ENCODE peak calls at places on chromosomes 3 and 15, in five cellular contexts. One of them, this sample, is unnamed.

GRCh38 chr15:67501836-67502461 is 19.0 kb upstream of the C15orf61 start:
- DNase-seq in AG09309: no peak
- DNase-seq in left ventricle myocardium inferior: no peak
- DNase-seq in fibroblast of the aortic adventitia: no peak
- DNase-seq in MCF 10A: no peak
- DNase-seq in this sample: no peak

GRCh38 chr3:108877906-108878305 is 55.3 kb downstream of the TRAT1 start:
- DNase-seq in AG09309: no peak
- DNase-seq in left ventricle myocardium inferior: no peak
- DNase-seq in fibroblast of the aortic adventitia: no peak
- DNase-seq in MCF 10A: peak; percentile 3
- DNase-seq in this sample: no peak

GRCh38 chr3:123817413-123817812 is 66.7 kb downstream of the MYLK start:
- DNase-seq in AG09309: no peak
- DNase-seq in left ventricle myocardium inferior: no peak
- DNase-seq in fibroblast of the aortic adventitia: peak; percentile 47
- DNase-seq in MCF 10A: no peak
- DNase-seq in this sample: no peak

GRCh38 chr15:41908681-41909461 is 15.0 kb upstream of the SPTBN5 start:
- DNase-seq in AG09309: no peak
- DNase-seq in left ventricle myocardium inferior: no peak
- DNase-seq in fibroblast of the aortic adventitia: no peak
- DNase-seq in MCF 10A: no peak
- DNase-seq in this sample: no peak

GRCh38 chr3:51705276-51706020 is 1.4 kb upstream of the GRM2 start:
- DNase-seq in AG09309: no peak
- DNase-seq in left ventricle myocardium inferior: peak; percentile 5
- DNase-seq in fibroblast of the aortic adventitia: no peak
- DNase-seq in MCF 10A: no peak
- DNase-seq in this sample: no peak

GRCh38 chr3:197906850-197907187 is 43.2 kb upstream of the RPL35A start:
- DNase-seq in AG09309: no peak
- DNase-seq in left ventricle myocardium inferior: no peak
- DNase-seq in fibroblast of the aortic adventitia: no peak
- DNase-seq in MCF 10A: no peak
- DNase-seq in this sample: no peak

GRCh38 chr3:48180021-48180420 is 8.2 kb downstream of the CDC25A start:
- DNase-seq in AG09309: no peak
- DNase-seq in left ventricle myocardium inferior: no peak
- DNase-seq in fibroblast of the aortic adventitia: no peak
- DNase-seq in MCF 10A: no peak
- DNase-seq in this sample: no peak

GRCh38 chr3:152657002-152657400 is 177.9 kb upstream of the P2RY1 start:
- DNase-seq in AG09309: no peak
- DNase-seq in left ventricle myocardium inferior: no peak
- DNase-seq in fibroblast of the aortic adventitia: no peak
- DNase-seq in MCF 10A: no peak
- DNase-seq in this sample: no peak

GRCh38 chr3:149586871-149587270 is 71.0 kb downstream of the WWTR1 start:
- DNase-seq in AG09309: no peak
- DNase-seq in left ventricle myocardium inferior: no peak
- DNase-seq in fibroblast of the aortic adventitia: peak; percentile 51
- DNase-seq in MCF 10A: peak; percentile 83
- DNase-seq in this sample: no peak

GRCh38 chr3:52546111-52546901 is 9.9 kb downstream of the UQCC5 start:
- DNase-seq in AG09309: no peak
- DNase-seq in left ventricle myocardium inferior: no peak
- DNase-seq in fibroblast of the aortic adventitia: peak; percentile 31
- DNase-seq in MCF 10A: no peak
- DNase-seq in this sample: no peak

GRCh38 chr3:107813066-107813465 is 277.8 kb downstream of the CD47 start:
- DNase-seq in AG09309: no peak
- DNase-seq in left ventricle myocardium inferior: no peak
- DNase-seq in fibroblast of the aortic adventitia: peak; percentile 46
- DNase-seq in MCF 10A: no peak
- DNase-seq in this sample: no peak

GRCh38 chr15:59237119-59237853 is 30.6 kb downstream of the LDHAL6B start:
- DNase-seq in AG09309: no peak
- DNase-seq in left ventricle myocardium inferior: no peak
- DNase-seq in fibroblast of the aortic adventitia: no peak
- DNase-seq in MCF 10A: no peak
- DNase-seq in this sample: no peak

GRCh38 chr3:172709776-172710708 is 825 bp downstream of the NCEH1 start:
- DNase-seq in AG09309: no peak
- DNase-seq in left ventricle myocardium inferior: peak; percentile 42
- DNase-seq in fibroblast of the aortic adventitia: peak; percentile 57
- DNase-seq in MCF 10A: peak; percentile 44
- DNase-seq in this sample: no peak

GRCh38 chr3:71416868-71417267 is 166.7 kb downstream of the FOXP1 start:
- DNase-seq in AG09309: no peak
- DNase-seq in left ventricle myocardium inferior: no peak
- DNase-seq in fibroblast of the aortic adventitia: no peak
- DNase-seq in MCF 10A: peak; percentile 30
- DNase-seq in this sample: no peak

GRCh38 chr15:89654847-89655805 is at the start of gene KIF7:
- DNase-seq in AG09309: no peak
- DNase-seq in left ventricle myocardium inferior: no peak
- DNase-seq in fibroblast of the aortic adventitia: peak; percentile 30
- DNase-seq in MCF 10A: no peak
- DNase-seq in this sample: peak; percentile 54

GRCh38 chr3:141442421-141442820 is 44.4 kb upstream of the RASA2 start:
- DNase-seq in AG09309: no peak
- DNase-seq in left ventricle myocardium inferior: no peak
- DNase-seq in fibroblast of the aortic adventitia: peak; percentile 75
- DNase-seq in MCF 10A: no peak
- DNase-seq in this sample: no peak

GRCh38 chr3:24199775-24200247 is 254.7 kb downstream of the NR1D2 start:
- DNase-seq in AG09309: peak; percentile 52
- DNase-seq in left ventricle myocardium inferior: no peak
- DNase-seq in fibroblast of the aortic adventitia: no peak
- DNase-seq in MCF 10A: no peak
- DNase-seq in this sample: no peak

GRCh38 chr15:89492111-89492641 is 4.2 kb downstream of the RHCG start:
- DNase-seq in AG09309: no peak
- DNase-seq in left ventricle myocardium inferior: no peak
- DNase-seq in fibroblast of the aortic adventitia: no peak
- DNase-seq in MCF 10A: peak; percentile 35
- DNase-seq in this sample: peak; percentile 33

GRCh38 chr15:63942486-63943365 is 103.6 kb downstream of the DAPK2 start:
- DNase-seq in AG09309: no peak
- DNase-seq in left ventricle myocardium inferior: no peak
- DNase-seq in fibroblast of the aortic adventitia: no peak
- DNase-seq in MCF 10A: no peak
- DNase-seq in this sample: no peak

GRCh38 chr15:52483712-52484111 is 45.0 kb downstream of the MYO5A start:
- DNase-seq in AG09309: no peak
- DNase-seq in left ventricle myocardium inferior: no peak
- DNase-seq in fibroblast of the aortic adventitia: peak; percentile 68
- DNase-seq in MCF 10A: peak; percentile 46
- DNase-seq in this sample: no peak

GRCh38 chr3:45554001-45554691 is 40.4 kb upstream of the LIMD1 start:
- DNase-seq in AG09309: no peak
- DNase-seq in left ventricle myocardium inferior: peak; percentile 74
- DNase-seq in fibroblast of the aortic adventitia: no peak
- DNase-seq in MCF 10A: no peak
- DNase-seq in this sample: no peak

GRCh38 chr15:90463381-90463780 is 66.3 kb upstream of the CRTC3 start:
- DNase-seq in AG09309: peak; percentile 40
- DNase-seq in left ventricle myocardium inferior: no peak
- DNase-seq in fibroblast of the aortic adventitia: peak; percentile 90
- DNase-seq in MCF 10A: peak; percentile 40
- DNase-seq in this sample: no peak

GRCh38 chr3:8768364-8769087 is 887 bp downstream of the OXTR start:
- DNase-seq in AG09309: no peak
- DNase-seq in left ventricle myocardium inferior: no peak
- DNase-seq in fibroblast of the aortic adventitia: no peak
- DNase-seq in MCF 10A: no peak
- DNase-seq in this sample: no peak

GRCh38 chr3:170350515-170351413 is 6.8 kb upstream of the SKIL start:
- DNase-seq in AG09309: no peak
- DNase-seq in left ventricle myocardium inferior: no peak
- DNase-seq in fibroblast of the aortic adventitia: no peak
- DNase-seq in MCF 10A: no peak
- DNase-seq in this sample: no peak

GRCh38 chr15:83057660-83058376 is 9.2 kb downstream of the BTBD1 start:
- DNase-seq in AG09309: no peak
- DNase-seq in left ventricle myocardium inferior: no peak
- DNase-seq in fibroblast of the aortic adventitia: peak; percentile 63
- DNase-seq in MCF 10A: no peak
- DNase-seq in this sample: no peak

GRCh38 chr15:89307791-89308190 is 26.8 kb downstream of the POLG start:
- DNase-seq in AG09309: peak; percentile 27
- DNase-seq in left ventricle myocardium inferior: no peak
- DNase-seq in fibroblast of the aortic adventitia: peak; percentile 13
- DNase-seq in MCF 10A: no peak
- DNase-seq in this sample: no peak

GRCh38 chr3:159928071-159928491 is 60.6 kb upstream of the IL12A start:
- DNase-seq in AG09309: no peak
- DNase-seq in left ventricle myocardium inferior: no peak
- DNase-seq in fibroblast of the aortic adventitia: no peak
- DNase-seq in MCF 10A: peak; percentile 11
- DNase-seq in this sample: no peak

GRCh38 chr3:158961911-158962310 is 160.1 kb downstream of the MFSD1 start:
- DNase-seq in AG09309: no peak
- DNase-seq in left ventricle myocardium inferior: no peak
- DNase-seq in fibroblast of the aortic adventitia: no peak
- DNase-seq in MCF 10A: peak; percentile 28
- DNase-seq in this sample: no peak

GRCh38 chr3:132404276-132404675 is 13.0 kb upstream of the DNAJC13 start:
- DNase-seq in AG09309: no peak
- DNase-seq in left ventricle myocardium inferior: no peak
- DNase-seq in fibroblast of the aortic adventitia: no peak
- DNase-seq in MCF 10A: no peak
- DNase-seq in this sample: no peak

GRCh38 chr3:16468114-16469098 is 45.1 kb downstream of the RFTN1 start:
- DNase-seq in AG09309: no peak
- DNase-seq in left ventricle myocardium inferior: no peak
- DNase-seq in fibroblast of the aortic adventitia: peak; percentile 60
- DNase-seq in MCF 10A: no peak
- DNase-seq in this sample: no peak

GRCh38 chr3:6825527-6825926 is 35.4 kb upstream of the GRM7 start:
- DNase-seq in AG09309: no peak
- DNase-seq in left ventricle myocardium inferior: no peak
- DNase-seq in fibroblast of the aortic adventitia: no peak
- DNase-seq in MCF 10A: peak; percentile 5
- DNase-seq in this sample: no peak

GRCh38 chr3:113136071-113136470 is 75.3 kb upstream of the BOC start:
- DNase-seq in AG09309: no peak
- DNase-seq in left ventricle myocardium inferior: no peak
- DNase-seq in fibroblast of the aortic adventitia: peak; percentile 61
- DNase-seq in MCF 10A: peak; percentile 53
- DNase-seq in this sample: no peak

GRCh38 chr3:16173696-16174355 is 654 bp upstream of the GALNT15 start:
- DNase-seq in AG09309: peak; percentile 38
- DNase-seq in left ventricle myocardium inferior: no peak
- DNase-seq in fibroblast of the aortic adventitia: peak; percentile 62
- DNase-seq in MCF 10A: no peak
- DNase-seq in this sample: no peak

GRCh38 chr3:19229086-19229485 is 80.8 kb downstream of the KCNH8 start:
- DNase-seq in AG09309: no peak
- DNase-seq in left ventricle myocardium inferior: no peak
- DNase-seq in fibroblast of the aortic adventitia: no peak
- DNase-seq in MCF 10A: peak; percentile 12
- DNase-seq in this sample: no peak

GRCh38 chr3:123757281-123757940 is 126.7 kb downstream of the MYLK start:
- DNase-seq in AG09309: no peak
- DNase-seq in left ventricle myocardium inferior: peak; percentile 59
- DNase-seq in fibroblast of the aortic adventitia: no peak
- DNase-seq in MCF 10A: peak; percentile 73
- DNase-seq in this sample: no peak

GRCh38 chr3:40978442-40978841 is 220.9 kb upstream of the CTNNB1 start:
- DNase-seq in AG09309: no peak
- DNase-seq in left ventricle myocardium inferior: no peak
- DNase-seq in fibroblast of the aortic adventitia: no peak
- DNase-seq in MCF 10A: no peak
- DNase-seq in this sample: no peak
- TF ChIP-seq CTCF in AG09309: no peak
- TF ChIP-seq CTCF in left ventricle myocardium inferior: no peak
- TF ChIP-seq CTCF in fibroblast of the aortic adventitia: no peak
- TF ChIP-seq CTCF in MCF 10A: no peak
- TF ChIP-seq CTCF in this sample: no peak

DNA sequence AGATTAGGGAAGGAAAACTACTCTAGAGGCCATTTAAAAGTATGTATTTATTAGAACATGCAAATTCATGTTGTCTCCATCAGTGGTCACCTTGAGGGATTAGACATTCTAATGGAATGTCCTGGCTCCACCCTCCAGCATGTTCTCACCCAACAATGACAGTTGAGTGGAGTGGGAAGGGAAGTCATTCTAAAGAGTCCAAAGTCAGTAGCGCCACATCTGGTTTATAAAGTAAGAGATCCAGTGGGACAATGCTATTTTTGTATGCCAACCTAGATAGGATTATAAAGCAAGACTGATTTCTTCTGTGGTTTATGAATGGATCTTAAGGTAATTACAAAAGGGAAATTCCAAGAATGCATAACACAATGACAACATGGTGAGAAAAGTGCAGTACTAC is 33.3 kb downstream of the SLC24A1 start:
- DNase-seq in AG09309: no peak
- DNase-seq in left ventricle myocardium inferior: no peak
- DNase-seq in fibroblast of the aortic adventitia: peak; percentile 34
- DNase-seq in MCF 10A: no peak
- DNase-seq in this sample: no peak
- TF ChIP-seq CTCF in AG09309: no peak
- TF ChIP-seq CTCF in left ventricle myocardium inferior: no peak
- TF ChIP-seq CTCF in fibroblast of the aortic adventitia: no peak
- TF ChIP-seq CTCF in MCF 10A: no peak
- TF ChIP-seq CTCF in this sample: no peak

GRCh38 chr3:50184242-50184978 is 7.0 kb upstream of the GNAT1 start:
- DNase-seq in AG09309: no peak
- DNase-seq in left ventricle myocardium inferior: no peak
- DNase-seq in fibroblast of the aortic adventitia: no peak
- DNase-seq in MCF 10A: no peak
- DNase-seq in this sample: no peak

GRCh38 chr3:50183755-50184154 is 7.7 kb upstream of the GNAT1 start:
- DNase-seq in AG09309: no peak
- DNase-seq in left ventricle myocardium inferior: no peak
- DNase-seq in fibroblast of the aortic adventitia: no peak
- DNase-seq in MCF 10A: no peak
- DNase-seq in this sample: no peak

GRCh38 chr3:50181985-50182384 is 9.4 kb upstream of the GNAT1 start:
- DNase-seq in AG09309: no peak
- DNase-seq in left ventricle myocardium inferior: no peak
- DNase-seq in fibroblast of the aortic adventitia: no peak
- DNase-seq in MCF 10A: no peak
- DNase-seq in this sample: no peak

GRCh38 chr3:50185230-50185629 is 6.2 kb upstream of the GNAT1 start:
- DNase-seq in AG09309: no peak
- DNase-seq in left ventricle myocardium inferior: no peak
- DNase-seq in fibroblast of the aortic adventitia: no peak
- DNase-seq in MCF 10A: no peak
- DNase-seq in this sample: no peak

GRCh38 chr3:50182533-50183099 is 8.8 kb upstream of the GNAT1 start:
- DNase-seq in AG09309: no peak
- DNase-seq in left ventricle myocardium inferior: no peak
- DNase-seq in fibroblast of the aortic adventitia: no peak
- DNase-seq in MCF 10A: no peak
- DNase-seq in this sample: no peak
- TF ChIP-seq CTCF in AG09309: no peak
- TF ChIP-seq CTCF in left ventricle myocardium inferior: no peak
- TF ChIP-seq CTCF in fibroblast of the aortic adventitia: no peak
- TF ChIP-seq CTCF in MCF 10A: no peak
- TF ChIP-seq CTCF in this sample: no peak

GRCh38 chr15:29821416-29822099 is 710 bp downstream of the TJP1 start:
- DNase-seq in AG09309: peak; percentile 54
- DNase-seq in left ventricle myocardium inferior: peak; percentile 75
- DNase-seq in fibroblast of the aortic adventitia: peak; percentile 77
- DNase-seq in MCF 10A: peak; percentile 87
- DNase-seq in this sample: peak; percentile 86
- TF ChIP-seq CTCF in AG09309: peak; percentile 41
- TF ChIP-seq CTCF in left ventricle myocardium inferior: peak; percentile 47
- TF ChIP-seq CTCF in fibroblast of the aortic adventitia: peak; percentile 46
- TF ChIP-seq CTCF in MCF 10A: no peak
- TF ChIP-seq CTCF in this sample: peak; percentile 37